ENCODE peak calls at places on chromosomes 16 and 17, in nine cellular contexts. One of them, this sample, is unnamed.

GRCh38 chr17:2023692-2024571 is 1.2 kb downstream of the RTN4RL1 start:
- DNase-seq in ascending aorta: peak
- DNase-seq in heart left ventricle: no peak
- DNase-seq in esophagus squamous epithelium: no peak
- DNase-seq in heart right ventricle: no peak
- DNase-seq in lower lobe of right lung: peak
- DNase-seq in upper lobe of right lung: peak
- DNase-seq in fibroblast of lung: peak
- DNase-seq in stomach: no peak
- DNase-seq in this sample: peak

GRCh38 chr16:13779676-13780075 is 140.3 kb upstream of the ERCC4 start:
- DNase-seq in heart right ventricle: no peak
- DNase-seq in ascending aorta: no peak
- DNase-seq in heart left ventricle: no peak
- DNase-seq in fibroblast of lung: no peak
- DNase-seq in stomach: no peak
- DNase-seq in esophagus squamous epithelium: no peak
- DNase-seq in lower lobe of right lung: no peak
- DNase-seq in upper lobe of right lung: no peak
- DNase-seq in this sample: no peak

GRCh38 chr16:88830783-88831182 is 19.1 kb upstream of the APRT start:
- DNase-seq in esophagus squamous epithelium: no peak
- DNase-seq in heart left ventricle: no peak
- DNase-seq in upper lobe of right lung: no peak
- DNase-seq in lower lobe of right lung: no peak
- DNase-seq in ascending aorta: no peak
- DNase-seq in fibroblast of lung: no peak
- DNase-seq in stomach: no peak
- DNase-seq in heart right ventricle: no peak
- DNase-seq in this sample: no peak

GRCh38 chr16:28186752-28187151 is 25.0 kb downstream of the XPO6 start:
- DNase-seq in ascending aorta: no peak
- DNase-seq in heart right ventricle: no peak
- DNase-seq in lower lobe of right lung: no peak
- DNase-seq in esophagus squamous epithelium: no peak
- DNase-seq in stomach: no peak
- DNase-seq in upper lobe of right lung: no peak
- DNase-seq in heart left ventricle: no peak
- DNase-seq in fibroblast of lung: peak
- DNase-seq in this sample: no peak

GRCh38 chr16:4709481-4709880 is 16.1 kb downstream of the NUDT16L1 start:
- DNase-seq in esophagus squamous epithelium: no peak
- DNase-seq in heart left ventricle: no peak
- DNase-seq in ascending aorta: no peak
- DNase-seq in upper lobe of right lung: no peak
- DNase-seq in fibroblast of lung: peak
- DNase-seq in heart right ventricle: no peak
- DNase-seq in lower lobe of right lung: no peak
- DNase-seq in stomach: no peak
- DNase-seq in this sample: no peak

GRCh38 chr16:79644977-79645667 is 44.6 kb upstream of the MAF start:
- DNase-seq in heart right ventricle: no peak
- DNase-seq in fibroblast of lung: peak
- DNase-seq in upper lobe of right lung: no peak
- DNase-seq in esophagus squamous epithelium: no peak
- DNase-seq in heart left ventricle: no peak
- DNase-seq in stomach: no peak
- DNase-seq in lower lobe of right lung: no peak
- DNase-seq in ascending aorta: no peak
- DNase-seq in this sample: no peak

GRCh38 chr17:39889200-39889599 is 21.2 kb downstream of the ZPBP2 start:
- DNase-seq in heart left ventricle: no peak
- DNase-seq in heart right ventricle: no peak
- DNase-seq in stomach: no peak
- DNase-seq in esophagus squamous epithelium: no peak
- DNase-seq in lower lobe of right lung: no peak
- DNase-seq in upper lobe of right lung: no peak
- DNase-seq in fibroblast of lung: no peak
- DNase-seq in ascending aorta: no peak
- DNase-seq in this sample: no peak

GRCh38 chr17:63369233-63369632 is 76.9 kb downstream of the CYB561 start:
- DNase-seq in lower lobe of right lung: no peak
- DNase-seq in heart left ventricle: no peak
- DNase-seq in upper lobe of right lung: no peak
- DNase-seq in fibroblast of lung: peak
- DNase-seq in heart right ventricle: no peak
- DNase-seq in stomach: no peak
- DNase-seq in esophagus squamous epithelium: no peak
- DNase-seq in ascending aorta: no peak
- DNase-seq in this sample: no peak

GRCh38 chr16:4506450-4506849 is 30.3 kb downstream of the HMOX2 start:
- DNase-seq in heart right ventricle: no peak
- DNase-seq in lower lobe of right lung: no peak
- DNase-seq in esophagus squamous epithelium: no peak
- DNase-seq in ascending aorta: peak
- DNase-seq in stomach: peak
- DNase-seq in heart left ventricle: peak
- DNase-seq in upper lobe of right lung: no peak
- DNase-seq in fibroblast of lung: peak
- DNase-seq in this sample: peak

GRCh38 chr16:56198044-56198754 is 6.9 kb downstream of the GNAO1 start:
- DNase-seq in stomach: no peak
- DNase-seq in ascending aorta: no peak
- DNase-seq in heart left ventricle: no peak
- DNase-seq in upper lobe of right lung: no peak
- DNase-seq in esophagus squamous epithelium: no peak
- DNase-seq in fibroblast of lung: no peak
- DNase-seq in lower lobe of right lung: no peak
- DNase-seq in heart right ventricle: no peak
- DNase-seq in this sample: no peak

GRCh38 chr17:5545051-5545987 is 39.0 kb downstream of the NLRP1 start:
- DNase-seq in fibroblast of lung: peak
- DNase-seq in stomach: no peak
- DNase-seq in upper lobe of right lung: peak
- DNase-seq in ascending aorta: no peak
- DNase-seq in heart right ventricle: no peak
- DNase-seq in heart left ventricle: no peak
- DNase-seq in esophagus squamous epithelium: no peak
- DNase-seq in lower lobe of right lung: no peak
- DNase-seq in this sample: no peak

GRCh38 chr17:67376892-67377726 is at the start of gene PITPNC1:
- DNase-seq in esophagus squamous epithelium: peak
- DNase-seq in stomach: peak
- DNase-seq in heart right ventricle: peak
- DNase-seq in lower lobe of right lung: peak
- DNase-seq in ascending aorta: peak
- DNase-seq in upper lobe of right lung: peak
- DNase-seq in fibroblast of lung: peak
- DNase-seq in heart left ventricle: peak
- DNase-seq in this sample: peak

GRCh38 chr17:17774009-17774881 is 62.5 kb downstream of the SREBF1 start:
- DNase-seq in stomach: peak
- DNase-seq in fibroblast of lung: peak
- DNase-seq in heart left ventricle: no peak
- DNase-seq in upper lobe of right lung: no peak
- DNase-seq in lower lobe of right lung: no peak
- DNase-seq in ascending aorta: no peak
- DNase-seq in heart right ventricle: no peak
- DNase-seq in esophagus squamous epithelium: no peak
- DNase-seq in this sample: no peak

GRCh38 chr17:76614912-76615617 is 28.5 kb downstream of the ST6GALNAC1 start:
- DNase-seq in upper lobe of right lung: peak
- DNase-seq in fibroblast of lung: no peak
- DNase-seq in stomach: no peak
- DNase-seq in lower lobe of right lung: no peak
- DNase-seq in heart left ventricle: no peak
- DNase-seq in heart right ventricle: no peak
- DNase-seq in ascending aorta: peak
- DNase-seq in esophagus squamous epithelium: no peak
- DNase-seq in this sample: no peak

GRCh38 chr17:76611747-76612143 is 26.1 kb upstream of the ST6GALNAC2 start:
- DNase-seq in lower lobe of right lung: no peak
- DNase-seq in ascending aorta: peak
- DNase-seq in heart left ventricle: no peak
- DNase-seq in stomach: no peak
- DNase-seq in esophagus squamous epithelium: no peak
- DNase-seq in upper lobe of right lung: peak
- DNase-seq in heart right ventricle: no peak
- DNase-seq in fibroblast of lung: no peak
- DNase-seq in this sample: no peak

GRCh38 chr17:76617838-76618237 is 25.7 kb downstream of the ST6GALNAC1 start:
- DNase-seq in fibroblast of lung: no peak
- DNase-seq in heart left ventricle: no peak
- DNase-seq in lower lobe of right lung: no peak
- DNase-seq in esophagus squamous epithelium: no peak
- DNase-seq in ascending aorta: no peak
- DNase-seq in heart right ventricle: no peak
- DNase-seq in stomach: no peak
- DNase-seq in upper lobe of right lung: no peak
- DNase-seq in this sample: no peak

GRCh38 chr17:76612465-76612864 is 26.8 kb upstream of the ST6GALNAC2 start:
- DNase-seq in upper lobe of right lung: no peak
- DNase-seq in heart left ventricle: no peak
- DNase-seq in stomach: no peak
- DNase-seq in fibroblast of lung: no peak
- DNase-seq in heart right ventricle: no peak
- DNase-seq in lower lobe of right lung: no peak
- DNase-seq in esophagus squamous epithelium: no peak
- DNase-seq in ascending aorta: no peak
- DNase-seq in this sample: no peak

DNA sequence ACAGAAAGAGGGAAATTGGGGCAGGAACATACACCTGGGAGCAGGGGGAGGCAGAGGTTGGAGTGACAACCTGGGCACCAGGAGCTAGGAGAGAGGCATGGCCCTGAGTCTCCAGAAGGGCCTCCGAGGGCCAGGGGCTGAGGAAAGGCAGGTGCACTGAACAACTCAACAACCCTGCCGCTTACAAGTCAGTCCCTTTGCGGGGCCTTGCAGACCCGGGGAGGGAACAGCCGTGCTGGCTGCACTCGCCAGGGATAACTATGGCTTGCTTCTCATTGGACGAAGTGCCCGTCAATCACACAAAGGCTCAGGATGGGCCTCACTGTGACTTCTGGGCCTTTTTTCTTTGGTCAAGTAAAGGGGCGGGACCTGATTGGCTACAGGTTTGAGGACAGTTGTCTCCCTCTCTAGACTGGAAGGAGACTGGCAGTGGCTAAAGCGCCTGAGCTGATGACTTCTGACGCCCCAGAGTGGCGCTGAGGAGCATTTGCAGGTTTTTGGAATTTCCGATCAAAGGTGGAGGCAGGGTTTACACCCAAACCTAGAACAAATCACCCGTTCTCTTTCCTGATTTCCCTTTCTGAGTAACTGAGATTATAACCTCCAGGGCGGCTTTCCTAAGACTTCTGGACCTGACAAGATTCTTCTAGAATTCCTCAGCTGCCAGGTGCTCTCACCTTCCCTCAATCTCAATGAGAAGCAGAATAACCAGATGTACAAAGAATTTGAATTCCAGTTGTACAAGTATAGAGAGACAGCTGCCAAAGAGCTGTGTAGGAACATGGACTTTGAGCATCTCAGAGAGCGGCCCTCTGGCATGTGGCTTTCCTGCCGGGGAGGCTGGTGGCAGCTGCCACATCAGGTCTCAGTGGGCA is 27.6 kb upstream of the ST6GALNAC2 start:
- DNase-seq in lower lobe of right lung: no peak
- DNase-seq in stomach: no peak
- DNase-seq in esophagus squamous epithelium: no peak
- DNase-seq in heart right ventricle: no peak
- DNase-seq in upper lobe of right lung: peak
- DNase-seq in fibroblast of lung: no peak
- DNase-seq in ascending aorta: peak
- DNase-seq in heart left ventricle: no peak
- DNase-seq in this sample: no peak
- TF ChIP-seq CTCF in lower lobe of right lung: no peak
- TF ChIP-seq CTCF in stomach: no peak
- TF ChIP-seq CTCF in esophagus squamous epithelium: no peak
- TF ChIP-seq CTCF in heart right ventricle: no peak
- TF ChIP-seq CTCF in upper lobe of right lung: no peak
- TF ChIP-seq CTCF in fibroblast of lung: no peak
- TF ChIP-seq CTCF in ascending aorta: no peak
- TF ChIP-seq CTCF in heart left ventricle: no peak
- TF ChIP-seq CTCF in this sample: no peak

GRCh38 chr17:73210002-73210678 is 17.3 kb downstream of the COG1 start:
- DNase-seq in heart left ventricle: no peak
- DNase-seq in lower lobe of right lung: no peak
- DNase-seq in heart right ventricle: no peak
- DNase-seq in ascending aorta: no peak
- DNase-seq in upper lobe of right lung: no peak
- DNase-seq in stomach: no peak
- DNase-seq in esophagus squamous epithelium: no peak
- DNase-seq in fibroblast of lung: no peak
- DNase-seq in this sample: no peak
- TF ChIP-seq CTCF in heart left ventricle: peak
- TF ChIP-seq CTCF in lower lobe of right lung: peak
- TF ChIP-seq CTCF in heart right ventricle: no peak
- TF ChIP-seq CTCF in ascending aorta: no peak
- TF ChIP-seq CTCF in upper lobe of right lung: peak
- TF ChIP-seq CTCF in stomach: no peak
- TF ChIP-seq CTCF in esophagus squamous epithelium: peak
- TF ChIP-seq CTCF in fibroblast of lung: peak
- TF ChIP-seq CTCF in this sample: no peak

DNA sequence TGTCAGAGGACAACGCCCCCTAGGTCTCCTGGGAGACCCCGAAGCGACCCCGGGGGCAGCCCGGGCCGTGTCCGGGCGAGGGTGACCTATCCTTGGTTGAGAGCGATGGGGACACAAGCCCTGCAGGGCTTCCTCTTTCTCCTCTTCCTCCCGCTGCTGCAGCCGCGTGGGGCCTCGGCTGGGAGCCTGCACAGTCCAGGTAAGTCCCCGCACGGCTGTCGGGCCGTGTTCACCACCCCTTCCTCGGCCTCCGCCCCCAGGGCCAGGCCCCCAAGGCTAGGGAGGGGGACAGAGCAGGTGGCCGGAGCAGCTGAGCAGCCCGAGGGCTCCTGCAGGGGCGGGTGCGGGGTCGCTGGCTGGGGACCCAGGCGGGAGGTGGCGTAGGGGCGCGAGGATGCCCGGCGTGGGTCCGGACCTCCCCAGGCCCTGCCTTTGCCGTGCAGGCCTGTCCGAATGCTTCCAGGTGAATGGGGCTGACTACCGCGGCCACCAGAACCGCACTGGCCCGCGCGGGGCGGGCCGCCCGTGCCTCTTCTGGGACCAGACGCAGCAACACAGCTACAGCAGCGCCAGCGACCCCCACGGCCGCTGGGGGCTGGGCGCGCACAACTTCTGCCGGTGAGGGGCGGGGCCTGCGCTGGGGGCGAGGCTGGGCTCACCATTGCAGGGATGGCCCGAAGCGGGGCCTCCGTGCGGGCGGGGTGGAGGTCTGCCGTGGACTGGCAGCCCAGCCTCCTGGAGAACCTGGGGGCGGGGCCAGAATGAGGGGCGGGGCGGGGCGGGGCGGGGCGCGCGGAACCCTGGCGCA is 545 bp downstream of the KREMEN2 start:
- DNase-seq in ascending aorta: no peak
- DNase-seq in upper lobe of right lung: no peak
- DNase-seq in heart right ventricle: no peak
- DNase-seq in stomach: peak
- DNase-seq in esophagus squamous epithelium: no peak
- DNase-seq in heart left ventricle: peak
- DNase-seq in lower lobe of right lung: peak
- DNase-seq in fibroblast of lung: no peak
- DNase-seq in this sample: peak
- TF ChIP-seq CTCF in ascending aorta: no peak
- TF ChIP-seq CTCF in upper lobe of right lung: no peak
- TF ChIP-seq CTCF in heart right ventricle: no peak
- TF ChIP-seq CTCF in stomach: no peak
- TF ChIP-seq CTCF in esophagus squamous epithelium: no peak
- TF ChIP-seq CTCF in heart left ventricle: no peak
- TF ChIP-seq CTCF in lower lobe of right lung: no peak
- TF ChIP-seq CTCF in fibroblast of lung: no peak
- TF ChIP-seq CTCF in this sample: no peak

GRCh38 chr16:48535831-48536599 is 74.0 kb downstream of the N4BP1 start:
- DNase-seq in heart left ventricle: peak
- DNase-seq in stomach: no peak
- DNase-seq in fibroblast of lung: peak
- DNase-seq in heart right ventricle: peak
- DNase-seq in ascending aorta: peak
- DNase-seq in esophagus squamous epithelium: no peak
- DNase-seq in lower lobe of right lung: peak
- DNase-seq in upper lobe of right lung: peak
- DNase-seq in this sample: peak
- TF ChIP-seq CTCF in heart left ventricle: no peak
- TF ChIP-seq CTCF in stomach: no peak
- TF ChIP-seq CTCF in fibroblast of lung: no peak
- TF ChIP-seq CTCF in heart right ventricle: no peak
- TF ChIP-seq CTCF in ascending aorta: no peak
- TF ChIP-seq CTCF in esophagus squamous epithelium: no peak
- TF ChIP-seq CTCF in lower lobe of right lung: no peak
- TF ChIP-seq CTCF in upper lobe of right lung: no peak
- TF ChIP-seq CTCF in this sample: no peak